ENCODE peak calls at places on chromosomes 3 and 15, in nine cellular contexts. W, R, I, H, X, L, O, N and V are unnamed samples.
A peak's percentile ranks its signal among the peaks of the same experiment; 100 is the strongest.

GRCh38 chr3:11582123-11582968 is 61.4 kb downstream of the VGLL4 start:
- DNase-seq in W (peak; percentile 16), R (peak; percentile 40), I (peak; percentile 67), H (peak; percentile 84), X (peak; percentile 76), L (no peak), O (no peak), N (peak; percentile 78), V (no peak)

GRCh38 chr15:70412717-70413266 is 315.1 kb upstream of the TLE3 start:
- DNase-seq in W (no peak), R (no peak), I (no peak), H (no peak), X (no peak), L (no peak), O (no peak), N (no peak), V (no peak)

GRCh38 chr3:108125550-108126071 is 34.8 kb upstream of the CD47 start:
- DNase-seq in W (peak; percentile 75), R (no peak), I (no peak), H (no peak), X (no peak), L (no peak), O (no peak), N (no peak), V (no peak)

GRCh38 chr15:101031203-101031602 is 112.0 kb downstream of the LRRK1 start:
- DNase-seq in W (no peak), R (peak; percentile 15), I (no peak), H (peak; percentile 10), X (no peak), L (no peak), O (no peak), N (no peak), V (no peak)

GRCh38 chr3:61847784-61848462 is 286.6 kb downstream of the PTPRG start:
- DNase-seq in W (no peak), R (no peak), I (peak; percentile 50), H (peak; percentile 59), X (no peak), L (peak; percentile 15), O (peak; percentile 71), N (peak; percentile 67), V (no peak)

GRCh38 chr3:9260305-9260704 is 10.9 kb upstream of the SRGAP3 start:
- DNase-seq in W (no peak), R (no peak), I (no peak), H (no peak), X (no peak), L (no peak), O (no peak), N (no peak), V (no peak)

GRCh38 chr3:107216711-107217110 is 160.5 kb upstream of the CCDC54 start:
- DNase-seq in W (no peak), R (no peak), I (no peak), H (no peak), X (peak; percentile 31), L (no peak), O (no peak), N (no peak), V (no peak)

GRCh38 chr3:139110072-139110830 is 65.6 kb upstream of the PRR23C start:
- DNase-seq in W (no peak), R (no peak), I (no peak), H (no peak), X (no peak), L (no peak), O (no peak), N (no peak), V (no peak)

GRCh38 chr3:101939391-101939790 is 90.1 kb downstream of the NFKBIZ start:
- DNase-seq in W (no peak), R (no peak), I (no peak), H (no peak), X (no peak), L (no peak), O (no peak), N (no peak), V (no peak)

GRCh38 chr3:101935081-101935480 is 85.8 kb downstream of the NFKBIZ start:
- DNase-seq in W (no peak), R (no peak), I (no peak), H (no peak), X (no peak), L (no peak), O (no peak), N (no peak), V (no peak)

GRCh38 chr3:101940521-101940992 is 91.2 kb downstream of the NFKBIZ start:
- DNase-seq in W (no peak), R (peak; percentile 63), I (peak; percentile 42), H (peak; percentile 23), X (peak; percentile 82), L (no peak), O (peak; percentile 76), N (peak; percentile 53), V (no peak)

GRCh38 chr3:101938262-101938847 is 89.0 kb downstream of the NFKBIZ start:
- DNase-seq in W (no peak), R (no peak), I (no peak), H (no peak), X (no peak), L (no peak), O (no peak), N (no peak), V (no peak)

DNA sequence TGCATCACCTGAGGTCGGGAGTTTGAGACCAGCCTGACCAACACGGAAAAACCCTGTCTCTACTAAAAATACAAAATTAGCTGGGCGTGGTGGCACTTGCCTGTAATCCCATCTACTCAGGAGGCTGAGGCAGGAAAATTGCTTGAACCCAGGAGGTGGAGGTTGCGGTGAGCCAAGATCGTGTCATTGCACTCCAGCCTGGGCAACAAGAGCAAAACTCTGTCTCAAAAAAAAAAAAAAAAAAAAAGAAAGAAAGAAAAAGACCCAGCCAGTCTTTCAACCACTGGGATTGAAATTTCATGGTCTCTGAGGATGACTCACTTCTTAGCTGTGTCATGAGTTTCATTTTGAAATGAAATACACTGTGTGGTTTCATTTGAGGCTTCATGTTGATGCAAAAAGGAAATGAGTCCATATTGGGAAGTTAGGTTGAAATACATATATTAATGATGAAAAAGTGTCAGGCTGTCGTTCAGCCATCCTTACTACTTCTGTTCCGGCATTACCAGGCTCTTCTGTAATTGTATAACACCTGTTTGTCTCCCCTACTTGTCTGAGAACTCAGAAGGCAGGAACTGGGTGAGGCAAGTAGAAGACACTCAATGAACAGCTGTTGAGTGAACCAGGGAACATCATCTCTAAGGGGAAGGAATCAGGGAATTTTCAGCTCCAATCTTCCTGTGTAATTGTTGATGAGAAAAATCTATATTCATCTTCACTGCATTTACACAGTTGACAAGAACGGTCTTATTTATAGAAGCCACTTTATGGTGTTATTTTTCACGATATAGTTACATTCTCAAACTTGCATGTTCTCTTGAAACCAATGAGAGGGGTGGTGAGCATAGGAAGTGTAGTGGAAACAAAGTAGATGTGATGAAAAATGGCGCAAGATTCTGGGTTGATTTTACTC is 87.4 kb downstream of the NFKBIZ start:
- DNase-seq in W (peak; percentile 68), R (no peak), I (no peak), H (no peak), X (peak; percentile 74), L (no peak), O (no peak), N (no peak), V (no peak)
- H3K4me1 ChIP-seq in W (peaks cover 28% of the 10 kb centered on the region), R (peaks cover 4% of the 10 kb centered on the region), I (no peaks in the 10 kb centered on the region), H (no peaks in the 10 kb centered on the region), X (peaks cover 75% of the 10 kb centered on the region), L (peaks cover 19% of the 10 kb centered on the region), O (peaks cover 37% of the 10 kb centered on the region), N (no peaks in the 10 kb centered on the region), V (peaks cover 27% of the 10 kb centered on the region)

GRCh38 chr3:4755566-4755965 is 223.7 kb upstream of the BHLHE40 start:
- DNase-seq in W (no peak), R (no peak), I (no peak), H (no peak), X (no peak), L (no peak), O (no peak), N (no peak), V (no peak)

GRCh38 chr3:4752201-4753072 is 226.8 kb upstream of the BHLHE40 start:
- DNase-seq in W (no peak), R (no peak), I (no peak), H (no peak), X (no peak), L (no peak), O (no peak), N (no peak), V (no peak)

GRCh38 chr3:4753073-4753691 is 226.1 kb upstream of the BHLHE40 start:
- DNase-seq in W (no peak), R (no peak), I (no peak), H (no peak), X (no peak), L (no peak), O (no peak), N (no peak), V (no peak)

GRCh38 chr3:4756060-4756775 is 223.0 kb upstream of the BHLHE40 start:
- DNase-seq in W (no peak), R (no peak), I (no peak), H (no peak), X (no peak), L (no peak), O (no peak), N (no peak), V (no peak)

DNA sequence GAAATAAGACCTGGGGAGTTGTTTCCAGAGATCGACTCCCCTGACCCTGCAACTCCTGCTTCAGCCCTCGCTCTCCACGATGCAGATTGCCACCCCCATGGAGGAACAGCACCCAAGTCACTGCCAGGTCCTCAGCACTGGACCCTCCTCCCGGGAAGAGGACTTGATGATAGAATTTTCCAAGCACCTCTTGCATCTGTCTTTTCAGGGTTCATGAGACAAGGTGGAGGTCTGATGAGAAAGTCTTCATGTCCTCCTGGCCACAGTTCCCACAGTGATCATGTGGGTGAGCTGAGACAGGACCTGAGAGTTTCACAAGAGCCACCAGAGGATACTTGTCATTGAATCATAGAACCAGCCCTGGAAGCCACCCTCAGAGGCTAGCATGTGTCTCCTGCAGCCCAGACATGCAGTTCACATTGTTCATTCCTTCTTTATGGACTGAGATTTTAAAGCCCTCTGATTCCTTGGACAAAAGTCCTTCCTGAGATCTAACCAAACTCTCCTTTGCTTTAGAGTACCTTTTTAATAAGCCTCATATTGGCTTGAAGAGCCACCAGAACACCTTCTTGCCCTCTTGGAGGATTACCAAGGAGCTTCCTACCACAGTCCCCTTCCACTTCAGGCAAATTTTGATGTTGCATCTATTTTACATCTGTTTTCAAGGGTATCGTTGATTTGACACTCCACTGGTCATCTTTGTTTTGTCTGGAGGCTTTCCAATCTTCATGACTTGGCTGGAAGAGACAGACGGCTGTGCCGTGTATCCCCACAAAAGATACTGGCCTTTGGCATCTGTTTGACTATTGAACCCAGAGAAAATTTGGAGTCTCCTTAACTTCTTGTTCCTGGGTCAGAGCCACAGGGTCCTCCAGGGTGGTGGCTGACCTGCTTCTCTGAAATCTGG is 224.8 kb upstream of the BHLHE40 start:
- DNase-seq in W (no peak), R (no peak), I (no peak), H (no peak), X (no peak), L (no peak), O (no peak), N (no peak), V (no peak)
- H3K4me1 ChIP-seq in W (peaks cover 4% of the 10 kb centered on the region), R (no peaks in the 10 kb centered on the region), I (peaks cover 25% of the 10 kb centered on the region), H (peaks cover 17% of the 10 kb centered on the region), X (no peaks in the 10 kb centered on the region), L (peaks cover 18% of the 10 kb centered on the region), O (peaks cover 35% of the 10 kb centered on the region), N (peaks cover 44% of the 10 kb centered on the region), V (peaks cover 29% of the 10 kb centered on the region)

DNA sequence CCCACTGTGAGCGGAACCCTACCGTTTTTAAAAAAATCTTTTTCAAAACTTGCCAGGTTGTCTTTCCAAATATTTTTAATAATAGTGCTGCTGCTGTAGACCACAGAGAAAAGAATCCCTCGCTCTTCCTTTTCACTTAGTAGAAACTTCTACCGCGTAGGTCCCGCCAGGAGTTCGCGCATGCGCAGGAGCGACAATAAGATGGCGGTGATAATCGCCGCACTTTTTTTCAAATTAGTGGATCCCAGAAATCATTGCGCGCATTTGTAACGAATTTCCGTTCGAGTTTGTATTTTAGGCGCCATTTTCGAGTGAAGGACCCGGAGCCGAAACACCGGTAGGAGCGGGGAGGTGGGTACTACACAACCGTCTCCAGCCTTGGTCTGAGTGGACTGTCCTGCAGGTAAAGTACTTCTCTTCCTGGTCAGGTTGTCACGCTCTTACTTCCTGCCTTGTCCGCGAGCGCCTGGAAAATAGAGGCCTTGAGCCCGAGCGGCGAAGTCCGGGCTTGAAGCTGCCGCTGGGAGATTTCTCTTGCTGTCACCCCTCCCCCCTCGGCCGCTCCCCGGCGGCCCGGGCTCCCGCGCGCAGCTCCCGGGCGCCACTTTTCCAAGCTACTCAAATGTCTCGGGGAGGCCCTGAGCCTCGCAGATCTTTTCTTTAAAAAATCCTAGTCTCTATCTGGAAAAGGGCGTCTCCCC is at the start of gene SMC4:
- DNase-seq in W (peak; percentile 88), R (peak; percentile 84), I (peak; percentile 83), H (peak; percentile 86), X (peak; percentile 83), L (peak; percentile 64), O (peak; percentile 68), N (peak; percentile 80), V (peak; percentile 7)
- H3K4me1 ChIP-seq in W (peaks cover 11% of the 10 kb centered on the region), R (no peaks in the 10 kb centered on the region), I (peaks cover 17% of the 10 kb centered on the region), H (peaks cover 1% of the 10 kb centered on the region), X (peaks cover 10% of the 10 kb centered on the region), L (no peaks in the 10 kb centered on the region), O (peaks cover 35% of the 10 kb centered on the region), N (peaks cover 17% of the 10 kb centered on the region), V (peaks cover 24% of the 10 kb centered on the region)

GRCh38 chr15:38088971-38089370 is 154.5 kb downstream of the TMCO5A start:
- DNase-seq in W (no peak), R (no peak), I (no peak), H (no peak), X (no peak), L (no peak), O (no peak), N (no peak), V (no peak)

GRCh38 chr15:38080651-38081271 is 146.3 kb downstream of the TMCO5A start:
- DNase-seq in W (no peak), R (no peak), I (no peak), H (no peak), X (no peak), L (no peak), O (no peak), N (no peak), V (no peak)

GRCh38 chr15:38084289-38084688 is 149.8 kb downstream of the TMCO5A start:
- DNase-seq in W (no peak), R (no peak), I (no peak), H (no peak), X (no peak), L (no peak), O (no peak), N (no peak), V (no peak)

GRCh38 chr15:38085931-38086562 is 151.6 kb downstream of the TMCO5A start:
- DNase-seq in W (no peak), R (no peak), I (no peak), H (no peak), X (no peak), L (no peak), O (no peak), N (no peak), V (no peak)

DNA sequence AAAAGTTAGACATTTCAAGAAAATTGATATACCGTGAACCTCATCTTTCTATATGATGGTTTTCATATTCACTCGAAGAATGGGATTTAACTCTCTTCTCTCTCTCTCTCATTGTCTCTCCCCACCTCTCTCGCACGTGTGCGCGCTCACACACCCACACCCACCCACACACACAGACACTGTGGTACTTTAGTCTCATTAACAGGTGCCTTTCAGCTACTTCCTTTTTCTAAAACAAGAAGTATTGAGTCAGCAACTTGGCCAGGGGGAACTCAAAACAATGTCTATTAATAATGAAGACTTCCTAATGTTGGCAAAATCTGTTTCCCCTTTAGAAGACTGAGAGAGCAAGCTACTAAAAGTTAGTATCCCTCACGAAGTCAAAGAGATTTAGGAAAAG is 150.7 kb downstream of the TMCO5A start:
- DNase-seq in W (no peak), R (no peak), I (no peak), H (no peak), X (no peak), L (no peak), O (no peak), N (no peak), V (no peak)
- H3K4me1 ChIP-seq in W (peaks cover 5% of the 10 kb centered on the region), R (no peaks in the 10 kb centered on the region), I (no peaks in the 10 kb centered on the region), H (peaks cover 4% of the 10 kb centered on the region), X (no peaks in the 10 kb centered on the region), L (peaks cover 7% of the 10 kb centered on the region), O (peaks cover 23% of the 10 kb centered on the region), N (no peaks in the 10 kb centered on the region), V (peaks cover 6% of the 10 kb centered on the region)